ENCODE peak calls at places on chromosomes 5 and 9, in six cellular contexts. H is A549; A is COR-L47; P is activated CD4-positive, alpha-beta T cell treated with anti-CD3 and anti-CD28 coated beads, Interleukin-2, amount 10 ng/mL, durations not matched to agents 7 days and 5 days; W is mesothelial cell of epicardium; I is hepatic stellate cell. S is an unnamed sample.
A peak's percentile ranks its signal among the peaks of the same experiment; 100 is the strongest.

GRCh38 chr9:70177121-70177520 is 81.7 kb upstream of the SMC5 start:
- DNase-seq in H (no peak), A (no peak), P (no peak), W (no peak), I (no peak), S (no peak)

GRCh38 chr9:126038790-126039189 is 287.8 kb upstream of the MVB12B start:
- DNase-seq in H (no peak), A (no peak), P (no peak), W (no peak), I (no peak), S (no peak)

GRCh38 chr9:97598461-97599288 is 34.5 kb downstream of the TSTD2 start:
- DNase-seq in H (peak; percentile 81), A (peak; percentile 68), P (peak; percentile 86), W (peak; percentile 36), I (peak; percentile 70), S (peak; percentile 28)

GRCh38 chr9:32966036-32966435 is 35.4 kb downstream of the APTX start:
- DNase-seq in H (no peak), A (no peak), P (no peak), W (no peak), I (no peak), S (no peak)

GRCh38 chr5:136042665-136043121 is 13.9 kb downstream of the TGFBI start:
- DNase-seq in H (no peak), A (no peak), P (no peak), W (no peak), I (no peak), S (no peak)

GRCh38 chr9:78714591-78714990 is 417.7 kb downstream of the PSAT1 start:
- DNase-seq in H (no peak), A (no peak), P (no peak), W (no peak), I (peak; percentile 21), S (no peak)

GRCh38 chr9:134919316-134919715 is 1.6 kb upstream of the FCN1 start:
- DNase-seq in H (no peak), A (no peak), P (no peak), W (no peak), I (no peak), S (no peak)

GRCh38 chr5:76617675-76618074 is 5.5 kb downstream of the F2RL2 start:
- DNase-seq in H (peak; percentile 25), A (no peak), P (no peak), W (no peak), I (peak; percentile 66), S (peak; percentile 73)

GRCh38 chr5:121144764-121145163 is 680.7 kb downstream of the PRR16 start:
- DNase-seq in H (no peak), A (no peak), P (no peak), W (no peak), I (no peak), S (peak; percentile 26)

GRCh38 chr5:74250304-74251102 is 390.0 kb downstream of the ENC1 start:
- DNase-seq in H (no peak), A (no peak), P (no peak), W (no peak), I (no peak), S (no peak)

GRCh38 chr5:126124706-126125345 is 298.4 kb upstream of the GRAMD2B start:
- DNase-seq in H (no peak), A (no peak), P (no peak), W (no peak), I (peak; percentile 30), S (peak; percentile 55)

GRCh38 chr9:115913666-115914065 is 239.9 kb upstream of the PAPPA start:
- DNase-seq in H (no peak), A (no peak), P (no peak), W (no peak), I (no peak), S (no peak)

GRCh38 chr5:40384782-40385390 is 294.8 kb upstream of the PTGER4 start:
- DNase-seq in H (no peak), A (no peak), P (no peak), W (no peak), I (no peak), S (no peak)

GRCh38 chr9:34372598-34373011 is 4.1 kb downstream of the MYORG start:
- DNase-seq in H (no peak), A (no peak), P (no peak), W (no peak), I (no peak), S (no peak)

GRCh38 chr5:117889592-117889991 is 1098.8 kb downstream of the DTWD2 start:
- DNase-seq in H (no peak), A (no peak), P (no peak), W (no peak), I (peak; percentile 2), S (peak; percentile 56)

GRCh38 chr9:72913382-72914009 is 39.4 kb downstream of the ALDH1A1 start:
- DNase-seq in H (no peak), A (no peak), P (no peak), W (no peak), I (no peak), S (no peak)

GRCh38 chr9:3676766-3677165 is 151.0 kb upstream of the RFX3 start:
- DNase-seq in H (no peak), A (no peak), P (no peak), W (no peak), I (no peak), S (no peak)

GRCh38 chr9:105359899-105360298 is 87.9 kb upstream of the FSD1L start:
- DNase-seq in H (no peak), A (no peak), P (peak; percentile 14), W (no peak), I (no peak), S (no peak)

GRCh38 chr9:85662558-85662957 is 79.2 kb downstream of the AGTPBP1 start:
- DNase-seq in H (no peak), A (no peak), P (no peak), W (no peak), I (no peak), S (no peak)

GRCh38 chr5:55989860-55990259 is 4.9 kb downstream of the IL6ST start:
- DNase-seq in H (no peak), A (no peak), P (no peak), W (no peak), I (no peak), S (no peak)

GRCh38 chr9:135864447-135865049 is 42.8 kb downstream of the CAMSAP1 start:
- DNase-seq in H (peak; percentile 44), A (peak; percentile 9), P (peak; percentile 73), W (no peak), I (peak; percentile 73), S (no peak)

GRCh38 chr9:13952906-13953305 is 361.0 kb downstream of the NFIB start:
- DNase-seq in H (no peak), A (peak; percentile 72), P (no peak), W (no peak), I (no peak), S (no peak)

GRCh38 chr9:13049223-13049622 is 230.3 kb downstream of the MPDZ start:
- DNase-seq in H (no peak), A (peak; percentile 89), P (no peak), W (no peak), I (no peak), S (no peak)

GRCh38 chr9:696332-697090 is 145.0 kb upstream of the DMRT1 start:
- DNase-seq in H (peak; percentile 47), A (no peak), P (no peak), W (no peak), I (peak; percentile 68), S (no peak)

GRCh38 chr5:174769005-174769404 is 44.6 kb downstream of the MSX2 start:
- DNase-seq in H (no peak), A (no peak), P (no peak), W (no peak), I (no peak), S (no peak)

GRCh38 chr9:119701651-119702050 is 332.4 kb upstream of the BRINP1 start:
- DNase-seq in H (no peak), A (peak; percentile 87), P (no peak), W (no peak), I (no peak), S (no peak)

GRCh38 chr5:113452941-113453340 is 18.2 kb upstream of the TSSK1B start:
- DNase-seq in H (no peak), A (no peak), P (no peak), W (no peak), I (no peak), S (no peak)

GRCh38 chr5:138743506-138743905 is 9.7 kb upstream of the CTNNA1 start:
- DNase-seq in H (no peak), A (no peak), P (no peak), W (no peak), I (no peak), S (no peak)

GRCh38 chr9:6126377-6126776 is 89.2 kb upstream of the IL33 start:
- DNase-seq in H (no peak), A (no peak), P (no peak), W (no peak), I (no peak), S (no peak)

GRCh38 chr5:60332244-60333018 is 367.5 kb downstream of the DEPDC1B start:
- DNase-seq in H (no peak), A (no peak), P (no peak), W (no peak), I (peak; percentile 29), S (peak; percentile 59)

GRCh38 chr5:178330791-178331404 is 98.3 kb upstream of the PHYKPL start:
- DNase-seq in H (no peak), A (no peak), P (peak; percentile 41), W (no peak), I (no peak), S (no peak)

GRCh38 chr5:111781200-111781599 is 24.2 kb upstream of the NREP start:
- DNase-seq in H (no peak), A (no peak), P (no peak), W (no peak), I (no peak), S (no peak)

GRCh38 chr9:27440888-27441740 is 83.0 kb upstream of the IFNK start:
- DNase-seq in H (no peak), A (no peak), P (no peak), W (no peak), I (no peak), S (no peak)

GRCh38 chr5:138065102-138065501 is 18.7 kb upstream of the WNT8A start:
- DNase-seq in H (peak; percentile 17), A (no peak), P (no peak), W (no peak), I (no peak), S (no peak)

GRCh38 chr9:7554699-7555098 is 244.9 kb downstream of the DMAC1 start:
- DNase-seq in H (no peak), A (no peak), P (no peak), W (no peak), I (no peak), S (no peak)

GRCh38 chr9:38141751-38142150 is 72.7 kb upstream of the SHB start:
- DNase-seq in H (peak; percentile 21), A (no peak), P (no peak), W (no peak), I (peak; percentile 68), S (peak; percentile 39)

GRCh38 chr9:93460689-93461413 is 7.5 kb upstream of the FAM120AOS start:
- DNase-seq in H (no peak), A (no peak), P (no peak), W (no peak), I (no peak), S (no peak)

GRCh38 chr5:78568212-78568611 is 80.4 kb downstream of the LHFPL2 start:
- DNase-seq in H (no peak), A (no peak), P (no peak), W (no peak), I (no peak), S (no peak)

GRCh38 chr5:95951916-95952315 is 9.7 kb downstream of the ELL2 start:
- DNase-seq in H (no peak), A (no peak), P (no peak), W (no peak), I (no peak), S (no peak)

S was measured in HS-5.